ENCODE peak calls at places on chromosomes 13 and 19, in six cellular contexts. R is suprapubic skin, M is heart left ventricle, A is A549, N is Peyer's patch, Z is GM12865. P is an unnamed sample.

GRCh38 chr13:35630551-35631275 is 154.2 kb upstream of the MAB21L1 start:
- DNase-seq in R (no peak), M (no peak), A (peak), N (no peak), Z (peak), P (no peak)

GRCh38 chr13:113945857-113946408 is 27.9 kb downstream of the C13orf46 start:
- DNase-seq in R (no peak), M (peak), A (no peak), N (peak), Z (no peak), P (no peak)

GRCh38 chr19:3098515-3099346 is 4.6 kb downstream of the GNA11 start:
- DNase-seq in R (peak), M (peak), A (no peak), N (peak), Z (peak), P (no peak)

GRCh38 chr19:35019144-35019543 is 11.1 kb upstream of the SCN1B start:
- DNase-seq in R (no peak), M (no peak), A (no peak), N (no peak), Z (no peak), P (no peak)

GRCh38 chr19:10259162-10259905 is 7.3 kb downstream of the MRPL4 start:
- DNase-seq in R (peak), M (peak), A (peak), N (peak), Z (peak), P (peak)

GRCh38 chr19:4375164-4375619 is 25.2 kb downstream of the SH3GL1 start:
- DNase-seq in R (no peak), M (peak), A (peak), N (peak), Z (no peak), P (no peak)

GRCh38 chr13:97934590-97934989 is 18.9 kb upstream of the IPO5 start:
- DNase-seq in R (no peak), M (no peak), A (no peak), N (no peak), Z (no peak), P (no peak)

GRCh38 chr13:23889598-23890224 is 511 bp upstream of the MIPEP start:
- DNase-seq in R (no peak), M (no peak), A (peak), N (no peak), Z (peak), P (no peak)

GRCh38 chr19:49336482-49337266 is 1.5 kb downstream of the CD37 start:
- DNase-seq in R (peak), M (no peak), A (no peak), N (no peak), Z (no peak), P (no peak)

GRCh38 chr19:3397266-3398022 is 31.1 kb downstream of the NFIC start:
- DNase-seq in R (peak), M (peak), A (peak), N (no peak), Z (no peak), P (peak)

GRCh38 chr19:56348289-56348877 is 33.7 kb upstream of the ZSCAN5A start:
- DNase-seq in R (no peak), M (no peak), A (peak), N (no peak), Z (peak), P (no peak)

GRCh38 chr13:27401210-27401609 is 23.2 kb upstream of the GTF3A start:
- DNase-seq in R (no peak), M (peak), A (no peak), N (no peak), Z (no peak), P (no peak)

GRCh38 chr13:93304868-93305613 is 78.4 kb downstream of the GPC6 start:
- DNase-seq in R (no peak), M (no peak), A (no peak), N (no peak), Z (no peak), P (no peak)

GRCh38 chr19:14770944-14771839 is 7.2 kb downstream of the ADGRE2 start:
- DNase-seq in R (peak), M (no peak), A (no peak), N (no peak), Z (no peak), P (no peak)

GRCh38 chr19:55626350-55626749 is 2.0 kb upstream of the ZNF784 start:
- DNase-seq in R (no peak), M (no peak), A (no peak), N (no peak), Z (peak), P (no peak)

GRCh38 chr19:47111081-47111589 is 2.4 kb downstream of the ZC3H4 start:
- DNase-seq in R (no peak), M (no peak), A (no peak), N (peak), Z (peak), P (no peak)

GRCh38 chr19:18905058-18905456 is 9.1 kb upstream of the CERS1 start:
- DNase-seq in R (no peak), M (no peak), A (no peak), N (peak), Z (no peak), P (no peak)

GRCh38 chr13:33169273-33169980 is 116.1 kb downstream of the STARD13 start:
- DNase-seq in R (no peak), M (no peak), A (no peak), N (no peak), Z (no peak), P (no peak)

GRCh38 chr19:39926170-39926755 is 8.2 kb downstream of the FCGBP start:
- DNase-seq in R (peak), M (no peak), A (no peak), N (no peak), Z (no peak), P (no peak)

GRCh38 chr19:3047307-3048189 is 14.7 kb downstream of the TLE5 start:
- DNase-seq in R (peak), M (peak), A (peak), N (peak), Z (peak), P (peak)

GRCh38 chr13:97928306-97928705 is 25.2 kb upstream of the IPO5 start:
- DNase-seq in R (no peak), M (no peak), A (no peak), N (no peak), Z (no peak), P (no peak)

GRCh38 chr19:37953125-37953524 is 46.1 kb downstream of the SIPA1L3 start:
- DNase-seq in R (no peak), M (no peak), A (no peak), N (no peak), Z (no peak), P (no peak)

GRCh38 chr13:59094149-59094548 is 1069.6 kb downstream of the DIAPH3 start:
- DNase-seq in R (no peak), M (no peak), A (no peak), N (no peak), Z (no peak), P (no peak)

GRCh38 chr19:57682226-57682766 is 519 bp downstream of the ZNF551 start:
- DNase-seq in R (no peak), M (no peak), A (no peak), N (no peak), Z (no peak), P (no peak)

GRCh38 chr19:57687363-57688010 is 5.7 kb downstream of the ZNF551 start:
- DNase-seq in R (no peak), M (no peak), A (peak), N (no peak), Z (no peak), P (no peak)

GRCh38 chr19:57689750-57690149 is 8.0 kb downstream of the ZNF551 start:
- DNase-seq in R (no peak), M (no peak), A (no peak), N (no peak), Z (no peak), P (no peak)

GRCh38 chr19:57686727-57687126 is 5.0 kb downstream of the ZNF551 start:
- DNase-seq in R (no peak), M (no peak), A (no peak), N (no peak), Z (no peak), P (no peak)

DNA sequence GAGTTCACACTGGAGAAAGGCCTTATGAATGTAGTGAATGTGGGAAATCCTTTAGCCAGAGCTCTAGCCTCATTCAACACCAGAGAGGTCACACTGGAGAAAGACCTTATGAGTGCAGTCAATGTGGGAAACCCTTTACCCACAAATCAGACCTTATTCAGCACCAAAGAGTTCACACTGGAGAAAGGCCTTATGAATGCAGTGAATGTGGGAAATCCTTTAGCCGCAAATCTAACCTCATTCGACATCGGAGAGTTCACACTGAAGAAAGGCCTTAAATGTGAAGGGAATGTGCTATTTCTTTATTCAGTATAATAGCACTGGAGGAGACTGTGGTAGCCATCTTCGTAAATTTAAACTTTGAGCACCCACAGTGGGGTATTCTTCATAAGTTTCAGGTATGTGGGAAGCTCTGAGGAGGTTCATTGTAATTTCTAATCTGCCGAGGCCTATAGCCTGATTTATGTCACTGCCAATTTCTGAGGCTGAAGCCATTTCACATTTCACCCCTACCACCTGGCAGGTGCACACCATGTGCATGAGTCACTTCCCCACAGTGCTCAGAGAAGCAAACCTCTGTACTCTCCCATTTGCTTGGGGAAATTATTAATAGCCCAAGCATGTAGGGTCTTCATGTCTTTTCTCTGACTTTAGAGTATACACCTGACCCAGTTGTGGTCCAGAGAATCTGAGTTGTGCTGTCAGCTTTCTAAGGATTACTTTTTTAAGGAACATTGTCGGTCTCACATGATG is 6.4 kb downstream of the ZNF551 start:
- DNase-seq in R (no peak), M (no peak), A (no peak), N (no peak), Z (no peak), P (no peak)
- H3K4me3 ChIP-seq in R (no peak), M (no peak), A (no peak), N (no peak), Z (no peak), P (no peak)

DNA sequence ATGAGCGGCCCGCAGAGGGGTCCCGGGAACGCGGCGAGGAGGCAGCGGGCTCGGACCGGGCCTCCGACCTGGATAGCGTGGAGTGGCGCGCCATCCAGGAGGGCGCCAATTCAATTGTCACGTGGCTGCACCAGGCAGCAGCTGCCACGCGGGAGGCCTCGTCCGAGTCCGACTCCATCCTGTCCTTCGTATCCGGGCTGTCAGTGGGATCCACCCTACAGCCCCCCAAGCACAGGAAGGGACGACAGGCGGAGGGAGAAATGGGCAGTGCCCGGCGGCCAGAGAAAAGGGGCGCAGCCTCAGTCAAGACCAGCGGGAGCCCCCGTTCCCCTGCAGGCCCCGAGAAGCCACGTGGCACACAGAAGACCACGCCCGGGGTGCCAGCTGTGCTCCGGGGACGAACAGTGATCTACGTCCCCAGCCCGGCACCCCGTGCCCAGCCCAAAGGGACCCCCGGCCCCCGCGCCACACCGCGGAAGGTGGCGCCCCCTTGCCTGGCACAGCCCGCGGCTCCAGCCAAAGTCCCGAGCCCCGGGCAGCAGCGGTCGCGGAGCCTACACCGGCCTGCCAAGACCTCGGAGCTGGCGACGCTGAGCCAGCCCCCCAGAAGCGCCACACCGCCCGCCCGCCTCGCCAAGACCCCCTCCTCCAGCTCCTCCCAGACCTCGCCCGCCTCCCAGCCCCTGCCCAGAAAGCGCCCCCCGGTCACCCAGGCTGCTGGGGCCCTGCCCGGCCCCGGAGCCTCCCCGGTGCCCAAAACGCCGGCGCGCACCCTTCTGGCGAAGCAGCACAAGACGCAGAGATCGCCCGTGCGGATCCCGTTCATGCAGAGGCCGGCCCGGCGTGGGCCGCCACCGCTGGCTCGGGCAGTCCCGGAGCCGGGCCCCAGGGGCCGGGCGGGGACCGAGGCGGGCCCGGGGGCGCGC is 10.5 kb downstream of the C19orf25 start:
- DNase-seq in R (no peak), M (no peak), A (peak), N (no peak), Z (peak), P (no peak)
- H3K4me3 ChIP-seq in R (peak), M (peak), A (peak), N (peak), Z (no peak), P (no peak)

GRCh38 chr19:11479470-11480080 is 1.3 kb downstream of the ELAVL3 start:
- DNase-seq in R (no peak), M (no peak), A (no peak), N (peak), Z (no peak), P (peak)

GRCh38 chr19:11480081-11480926 is 542 bp downstream of the ELAVL3 start:
- DNase-seq in R (no peak), M (no peak), A (no peak), N (no peak), Z (no peak), P (peak)

GRCh38 chr19:11481777-11482383 is 1.0 kb upstream of the ELAVL3 start:
- DNase-seq in R (no peak), M (peak), A (peak), N (peak), Z (peak), P (peak)

GRCh38 chr19:11482384-11483050 is 1.7 kb upstream of the ELAVL3 start:
- DNase-seq in R (peak), M (peak), A (peak), N (peak), Z (peak), P (peak)

DNA sequence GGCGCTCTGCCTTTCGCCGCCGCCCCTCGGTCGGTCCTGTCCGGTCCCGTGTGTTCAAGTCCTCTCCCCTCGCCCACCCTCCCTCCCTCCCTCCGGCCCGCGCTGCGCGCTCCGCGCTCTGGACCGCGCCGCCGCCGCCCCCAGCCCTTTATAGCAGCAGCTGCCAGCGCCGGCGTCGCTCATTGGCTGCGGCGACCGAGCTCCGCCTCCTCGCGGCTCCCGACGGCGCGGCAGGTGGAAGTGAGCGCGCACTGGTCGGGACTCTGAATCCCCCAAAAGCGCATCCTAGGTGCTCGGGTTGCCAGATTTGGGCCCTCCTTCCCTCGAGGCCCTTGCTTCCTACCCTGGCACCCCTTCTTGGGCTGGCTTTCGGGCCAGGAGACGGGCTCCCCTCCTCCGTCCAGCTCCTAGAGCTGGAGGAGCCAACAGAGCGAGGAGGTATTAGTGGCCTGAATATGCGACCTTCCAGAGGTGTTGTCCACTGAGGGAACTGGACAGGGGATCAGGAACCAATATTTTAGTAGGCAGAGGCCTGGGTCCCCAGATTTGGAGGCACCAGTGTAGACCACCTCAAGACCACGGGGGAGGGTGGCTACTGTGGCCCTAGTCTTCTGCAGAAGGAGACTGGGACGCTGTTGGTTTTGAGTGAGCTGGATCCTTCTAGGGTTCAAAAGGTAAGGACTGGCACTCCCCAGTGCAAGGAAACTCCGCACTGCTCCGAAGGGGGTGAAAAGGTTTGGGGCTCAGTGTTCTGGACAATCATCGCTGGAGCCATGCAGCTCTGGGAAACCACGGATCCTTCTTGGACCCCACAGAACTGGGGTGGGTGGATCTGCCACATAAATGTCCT is at the start of gene ELAVL3:
- DNase-seq in R (no peak), M (no peak), A (no peak), N (no peak), Z (no peak), P (peak)
- H3K4me3 ChIP-seq in R (peak), M (peak), A (peak), N (peak), Z (peak), P (peak)

DNA sequence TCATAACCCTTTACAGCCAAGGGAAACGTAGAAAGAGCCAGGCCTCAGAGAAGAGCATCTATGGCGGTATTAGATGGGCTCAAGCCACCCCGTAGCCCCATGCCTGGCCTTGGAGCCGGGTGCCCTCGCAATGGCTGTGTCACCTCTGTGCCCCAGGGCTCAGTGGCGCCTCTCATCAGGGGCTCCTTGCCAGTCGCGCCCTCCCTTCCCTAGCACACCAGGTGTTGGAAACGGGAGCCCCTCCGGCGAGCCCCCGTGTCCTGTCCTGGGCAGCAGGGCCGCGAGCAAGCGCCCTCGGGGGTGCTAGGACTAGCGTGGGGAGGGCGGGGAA is 453 bp downstream of the ZNF256 start:
- DNase-seq in R (no peak), M (peak), A (no peak), N (no peak), Z (no peak), P (no peak)
- H3K4me3 ChIP-seq in R (peak), M (peak), A (peak), N (peak), Z (peak), P (peak)

GRCh38 chr13:73702419-73703071 is 431.7 kb downstream of the KLF12 start:
- DNase-seq in R (no peak), M (no peak), A (no peak), N (no peak), Z (peak), P (no peak)
- H3K4me3 ChIP-seq in R (no peak), M (no peak), A (no peak), N (no peak), Z (no peak), P (no peak)

GRCh38 chr13:30736921-30737320 is 1.6 kb downstream of the ALOX5AP start:
- DNase-seq in R (peak), M (no peak), A (no peak), N (no peak), Z (no peak), P (no peak)
- H3K4me3 ChIP-seq in R (peak), M (peak), A (no peak), N (peak), Z (no peak), P (no peak)

GRCh38 chr13:103876571-103876970 is 810.4 kb upstream of the SLC10A2 start:
- DNase-seq in R (no peak), M (no peak), A (no peak), N (no peak), Z (no peak), P (no peak)

GRCh38 chr13:103884139-103884723 is 818.0 kb upstream of the SLC10A2 start:
- DNase-seq in R (no peak), M (no peak), A (no peak), N (no peak), Z (no peak), P (no peak)

GRCh38 chr13:103883698-103884097 is 817.5 kb upstream of the SLC10A2 start:
- DNase-seq in R (no peak), M (no peak), A (no peak), N (no peak), Z (no peak), P (no peak)

GRCh38 chr13:103883152-103883551 is 816.9 kb upstream of the SLC10A2 start:
- DNase-seq in R (peak), M (peak), A (peak), N (peak), Z (no peak), P (peak)

GRCh38 chr13:103878891-103879605 is 812.8 kb upstream of the SLC10A2 start:
- DNase-seq in R (no peak), M (no peak), A (no peak), N (no peak), Z (no peak), P (no peak)
- H3K4me3 ChIP-seq in R (no peak), M (no peak), A (no peak), N (no peak), Z (no peak), P (no peak)

GRCh38 chr13:46555722-46556121 is 2.8 kb downstream of the LRCH1 start:
- DNase-seq in R (no peak), M (no peak), A (no peak), N (no peak), Z (peak), P (no peak)
- H3K4me3 ChIP-seq in R (no peak), M (no peak), A (no peak), N (peak), Z (peak), P (peak)

P was measured in dorsolateral prefrontal cortex.